ENCODE peak calls at places on chromosome 5, in nine cellular contexts. One of them, this sample, is unnamed.

GRCh38 chr5:111999286-111999685 is 242.3 kb upstream of the NREP start:
- DNase-seq in kidney epithelial cell: no peak
- DNase-seq in cardiac muscle cell: no peak
- DNase-seq in thyroid gland: no peak
- DNase-seq in CD8-positive, alpha-beta T cell: no peak
- DNase-seq in fibroblast of the aortic adventitia: peak; percentile 69
- DNase-seq in lung: no peak
- DNase-seq in foreskin fibroblast: peak; percentile 77
- DNase-seq in fibroblast of pulmonary artery: peak; percentile 62
- DNase-seq in this sample: peak; percentile 93

GRCh38 chr5:172766287-172767104 is 4.5 kb downstream of the DUSP1 start:
- DNase-seq in kidney epithelial cell: no peak
- DNase-seq in cardiac muscle cell: peak; percentile 49
- DNase-seq in thyroid gland: peak; percentile 89
- DNase-seq in CD8-positive, alpha-beta T cell: peak; percentile 39
- DNase-seq in fibroblast of the aortic adventitia: peak; percentile 84
- DNase-seq in lung: peak; percentile 66
- DNase-seq in foreskin fibroblast: peak; percentile 89
- DNase-seq in fibroblast of pulmonary artery: peak; percentile 92
- DNase-seq in this sample: peak; percentile 84

GRCh38 chr5:149837680-149838269 is 106.8 kb downstream of the PDE6A start:
- DNase-seq in kidney epithelial cell: no peak
- DNase-seq in cardiac muscle cell: peak; percentile 68
- DNase-seq in thyroid gland: peak; percentile 33
- DNase-seq in CD8-positive, alpha-beta T cell: no peak
- DNase-seq in fibroblast of the aortic adventitia: peak; percentile 65
- DNase-seq in lung: no peak
- DNase-seq in foreskin fibroblast: peak; percentile 87
- DNase-seq in fibroblast of pulmonary artery: peak; percentile 77
- DNase-seq in this sample: peak; percentile 58

GRCh38 chr5:161340012-161340411 is 206.5 kb downstream of the GABRB2 start:
- DNase-seq in kidney epithelial cell: no peak
- DNase-seq in cardiac muscle cell: no peak
- DNase-seq in thyroid gland: no peak
- DNase-seq in CD8-positive, alpha-beta T cell: no peak
- DNase-seq in fibroblast of the aortic adventitia: no peak
- DNase-seq in lung: no peak
- DNase-seq in foreskin fibroblast: no peak
- DNase-seq in fibroblast of pulmonary artery: no peak
- DNase-seq in this sample: no peak

GRCh38 chr5:14193496-14193895 is 50.4 kb downstream of the TRIO start:
- DNase-seq in kidney epithelial cell: no peak
- DNase-seq in cardiac muscle cell: no peak
- DNase-seq in thyroid gland: no peak
- DNase-seq in CD8-positive, alpha-beta T cell: no peak
- DNase-seq in fibroblast of the aortic adventitia: peak; percentile 42
- DNase-seq in lung: no peak
- DNase-seq in foreskin fibroblast: peak; percentile 70
- DNase-seq in fibroblast of pulmonary artery: peak; percentile 65
- DNase-seq in this sample: no peak

GRCh38 chr5:113505181-113505580 is 8.3 kb upstream of the YTHDC2 start:
- DNase-seq in kidney epithelial cell: no peak
- DNase-seq in cardiac muscle cell: no peak
- DNase-seq in thyroid gland: no peak
- DNase-seq in CD8-positive, alpha-beta T cell: no peak
- DNase-seq in fibroblast of the aortic adventitia: peak; percentile 53
- DNase-seq in lung: no peak
- DNase-seq in foreskin fibroblast: peak; percentile 32
- DNase-seq in fibroblast of pulmonary artery: peak; percentile 45
- DNase-seq in this sample: no peak

GRCh38 chr5:64671678-64672077 is 18.6 kb upstream of the SHISAL2B start:
- DNase-seq in kidney epithelial cell: no peak
- DNase-seq in cardiac muscle cell: no peak
- DNase-seq in thyroid gland: no peak
- DNase-seq in CD8-positive, alpha-beta T cell: no peak
- DNase-seq in fibroblast of the aortic adventitia: no peak
- DNase-seq in lung: no peak
- DNase-seq in foreskin fibroblast: no peak
- DNase-seq in fibroblast of pulmonary artery: no peak
- DNase-seq in this sample: no peak

GRCh38 chr5:117752403-117752802 is 1177.8 kb upstream of the SEMA6A start:
- DNase-seq in kidney epithelial cell: no peak
- DNase-seq in cardiac muscle cell: no peak
- DNase-seq in thyroid gland: no peak
- DNase-seq in CD8-positive, alpha-beta T cell: no peak
- DNase-seq in fibroblast of the aortic adventitia: no peak
- DNase-seq in lung: no peak
- DNase-seq in foreskin fibroblast: no peak
- DNase-seq in fibroblast of pulmonary artery: no peak
- DNase-seq in this sample: no peak

GRCh38 chr5:138841531-138841930 is 33.6 kb downstream of the LRRTM2 start:
- DNase-seq in kidney epithelial cell: no peak
- DNase-seq in cardiac muscle cell: no peak
- DNase-seq in thyroid gland: no peak
- DNase-seq in CD8-positive, alpha-beta T cell: no peak
- DNase-seq in fibroblast of the aortic adventitia: no peak
- DNase-seq in lung: no peak
- DNase-seq in foreskin fibroblast: no peak
- DNase-seq in fibroblast of pulmonary artery: no peak
- DNase-seq in this sample: no peak

GRCh38 chr5:80958611-80959010 is 1.6 kb upstream of the RASGRF2 start:
- DNase-seq in kidney epithelial cell: no peak
- DNase-seq in cardiac muscle cell: no peak
- DNase-seq in thyroid gland: peak; percentile 16
- DNase-seq in CD8-positive, alpha-beta T cell: no peak
- DNase-seq in fibroblast of the aortic adventitia: no peak
- DNase-seq in lung: no peak
- DNase-seq in foreskin fibroblast: peak; percentile 7
- DNase-seq in fibroblast of pulmonary artery: no peak
- DNase-seq in this sample: no peak

GRCh38 chr5:53537711-53538110 is 22.7 kb upstream of the NDUFS4 start:
- DNase-seq in kidney epithelial cell: no peak
- DNase-seq in cardiac muscle cell: no peak
- DNase-seq in thyroid gland: no peak
- DNase-seq in CD8-positive, alpha-beta T cell: no peak
- DNase-seq in fibroblast of the aortic adventitia: peak; percentile 9
- DNase-seq in lung: no peak
- DNase-seq in foreskin fibroblast: peak; percentile 42
- DNase-seq in fibroblast of pulmonary artery: peak; percentile 9
- DNase-seq in this sample: peak; percentile 40

GRCh38 chr5:1278216-1278615 is 16.7 kb downstream of the TERT start:
- DNase-seq in kidney epithelial cell: no peak
- DNase-seq in cardiac muscle cell: no peak
- DNase-seq in thyroid gland: no peak
- DNase-seq in CD8-positive, alpha-beta T cell: no peak
- DNase-seq in fibroblast of the aortic adventitia: no peak
- DNase-seq in lung: no peak
- DNase-seq in foreskin fibroblast: no peak
- DNase-seq in fibroblast of pulmonary artery: no peak
- DNase-seq in this sample: no peak

GRCh38 chr5:33944543-33945132 is 8.5 kb downstream of the RXFP3 start:
- DNase-seq in kidney epithelial cell: no peak
- DNase-seq in cardiac muscle cell: no peak
- DNase-seq in thyroid gland: no peak
- DNase-seq in CD8-positive, alpha-beta T cell: no peak
- DNase-seq in fibroblast of the aortic adventitia: no peak
- DNase-seq in lung: no peak
- DNase-seq in foreskin fibroblast: no peak
- DNase-seq in fibroblast of pulmonary artery: no peak
- DNase-seq in this sample: no peak

GRCh38 chr5:170503970-170504525 is at the start of gene KCNIP1:
- DNase-seq in kidney epithelial cell: no peak
- DNase-seq in cardiac muscle cell: peak; percentile 80
- DNase-seq in thyroid gland: peak; percentile 35
- DNase-seq in CD8-positive, alpha-beta T cell: no peak
- DNase-seq in fibroblast of the aortic adventitia: no peak
- DNase-seq in lung: no peak
- DNase-seq in foreskin fibroblast: peak; percentile 6
- DNase-seq in fibroblast of pulmonary artery: no peak
- DNase-seq in this sample: no peak

GRCh38 chr5:174355995-174356394 is 310.5 kb downstream of the NSG2 start:
- DNase-seq in kidney epithelial cell: no peak
- DNase-seq in cardiac muscle cell: no peak
- DNase-seq in thyroid gland: no peak
- DNase-seq in CD8-positive, alpha-beta T cell: no peak
- DNase-seq in fibroblast of the aortic adventitia: no peak
- DNase-seq in lung: no peak
- DNase-seq in foreskin fibroblast: no peak
- DNase-seq in fibroblast of pulmonary artery: no peak
- DNase-seq in this sample: no peak

GRCh38 chr5:71839049-71839834 is 120.2 kb downstream of the CARTPT start:
- DNase-seq in kidney epithelial cell: no peak
- DNase-seq in cardiac muscle cell: no peak
- DNase-seq in thyroid gland: no peak
- DNase-seq in CD8-positive, alpha-beta T cell: no peak
- DNase-seq in fibroblast of the aortic adventitia: no peak
- DNase-seq in lung: no peak
- DNase-seq in foreskin fibroblast: no peak
- DNase-seq in fibroblast of pulmonary artery: no peak
- DNase-seq in this sample: no peak

GRCh38 chr5:31346896-31347557 is 153.5 kb downstream of the CDH6 start:
- DNase-seq in kidney epithelial cell: no peak
- DNase-seq in cardiac muscle cell: no peak
- DNase-seq in thyroid gland: no peak
- DNase-seq in CD8-positive, alpha-beta T cell: no peak
- DNase-seq in fibroblast of the aortic adventitia: no peak
- DNase-seq in lung: no peak
- DNase-seq in foreskin fibroblast: peak; percentile 24
- DNase-seq in fibroblast of pulmonary artery: no peak
- DNase-seq in this sample: no peak

GRCh38 chr5:91266184-91266705 is 116.9 kb downstream of the ARRDC3 start:
- DNase-seq in kidney epithelial cell: no peak
- DNase-seq in cardiac muscle cell: no peak
- DNase-seq in thyroid gland: no peak
- DNase-seq in CD8-positive, alpha-beta T cell: no peak
- DNase-seq in fibroblast of the aortic adventitia: peak; percentile 67
- DNase-seq in lung: no peak
- DNase-seq in foreskin fibroblast: peak; percentile 53
- DNase-seq in fibroblast of pulmonary artery: peak; percentile 61
- DNase-seq in this sample: peak; percentile 47
- TF ChIP-seq CTCF in kidney epithelial cell: no peak
- TF ChIP-seq CTCF in cardiac muscle cell: peak; percentile 9
- TF ChIP-seq CTCF in thyroid gland: no peak
- TF ChIP-seq CTCF in CD8-positive, alpha-beta T cell: no peak
- TF ChIP-seq CTCF in fibroblast of the aortic adventitia: peak; percentile 25
- TF ChIP-seq CTCF in lung: no peak
- TF ChIP-seq CTCF in foreskin fibroblast: no peak
- TF ChIP-seq CTCF in fibroblast of pulmonary artery: no peak
- TF ChIP-seq CTCF in this sample: peak; percentile 25

GRCh38 chr5:139905401-139905800 is 109.8 kb downstream of the PSD2 start:
- DNase-seq in kidney epithelial cell: no peak
- DNase-seq in cardiac muscle cell: no peak
- DNase-seq in thyroid gland: no peak
- DNase-seq in CD8-positive, alpha-beta T cell: no peak
- DNase-seq in fibroblast of the aortic adventitia: no peak
- DNase-seq in lung: no peak
- DNase-seq in foreskin fibroblast: no peak
- DNase-seq in fibroblast of pulmonary artery: no peak
- DNase-seq in this sample: no peak
- H3K4me3 ChIP-seq in kidney epithelial cell: no peak overlapping the region
- H3K4me3 ChIP-seq in cardiac muscle cell: no peak overlapping the region
- H3K4me3 ChIP-seq in thyroid gland: no peak overlapping the region
- H3K4me3 ChIP-seq in CD8-positive, alpha-beta T cell: no peak overlapping the region
- H3K4me3 ChIP-seq in fibroblast of the aortic adventitia: no peak overlapping the region
- H3K4me3 ChIP-seq in lung: no peak overlapping the region
- H3K4me3 ChIP-seq in foreskin fibroblast: no peak overlapping the region
- H3K4me3 ChIP-seq in fibroblast of pulmonary artery: no peak overlapping the region
- H3K4me3 ChIP-seq in this sample: no peak overlapping the region

DNA sequence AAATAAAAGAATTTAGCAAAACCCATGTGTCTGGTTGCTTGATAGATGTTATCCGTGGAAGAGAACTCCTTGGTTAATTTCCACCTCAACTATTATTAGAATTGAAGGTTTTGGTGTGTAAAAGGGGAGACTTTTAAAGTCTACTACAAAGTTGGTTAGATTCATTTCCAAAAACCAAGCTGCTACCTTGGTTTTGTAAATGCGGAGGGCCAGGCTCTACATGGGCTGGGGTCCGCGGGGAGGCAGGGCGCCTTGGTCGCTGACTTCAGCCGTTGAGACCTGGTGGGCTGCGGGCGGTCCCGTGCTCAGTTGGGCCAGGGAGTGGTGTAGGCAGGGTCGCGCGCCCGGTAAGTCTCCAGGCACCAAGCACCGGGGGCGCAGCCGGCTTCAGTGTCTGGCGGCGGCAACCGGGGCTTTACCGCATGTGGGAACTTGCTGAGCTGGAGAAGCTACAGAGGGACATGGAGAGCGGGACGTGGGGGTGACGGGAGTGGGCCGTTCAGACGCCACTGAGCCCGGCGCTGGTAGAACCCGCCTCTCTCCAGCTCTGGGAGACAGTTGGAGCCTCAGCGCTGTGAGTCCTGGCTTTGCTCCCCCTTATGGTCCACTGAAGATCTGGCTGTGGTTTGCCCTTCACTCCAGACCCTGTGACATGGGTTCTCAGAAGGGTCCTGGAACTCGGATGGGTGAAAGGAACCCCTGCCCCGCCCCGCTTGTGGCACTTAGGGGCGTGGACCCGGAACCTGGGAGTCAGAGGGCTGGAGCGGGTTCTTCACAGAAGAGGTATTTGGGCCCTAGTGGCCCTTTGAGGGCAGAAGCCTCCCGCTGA is 11.8 kb downstream of the NR2F1 start:
- DNase-seq in kidney epithelial cell: no peak
- DNase-seq in cardiac muscle cell: no peak
- DNase-seq in thyroid gland: no peak
- DNase-seq in CD8-positive, alpha-beta T cell: no peak
- DNase-seq in fibroblast of the aortic adventitia: no peak
- DNase-seq in lung: no peak
- DNase-seq in foreskin fibroblast: no peak
- DNase-seq in fibroblast of pulmonary artery: no peak
- DNase-seq in this sample: no peak
- TF ChIP-seq CTCF in kidney epithelial cell: no peak
- TF ChIP-seq CTCF in cardiac muscle cell: peak; percentile 3
- TF ChIP-seq CTCF in thyroid gland: no peak
- TF ChIP-seq CTCF in CD8-positive, alpha-beta T cell: no peak
- TF ChIP-seq CTCF in fibroblast of the aortic adventitia: no peak
- TF ChIP-seq CTCF in lung: no peak
- TF ChIP-seq CTCF in foreskin fibroblast: no peak
- TF ChIP-seq CTCF in fibroblast of pulmonary artery: no peak
- TF ChIP-seq CTCF in this sample: no peak

DNA sequence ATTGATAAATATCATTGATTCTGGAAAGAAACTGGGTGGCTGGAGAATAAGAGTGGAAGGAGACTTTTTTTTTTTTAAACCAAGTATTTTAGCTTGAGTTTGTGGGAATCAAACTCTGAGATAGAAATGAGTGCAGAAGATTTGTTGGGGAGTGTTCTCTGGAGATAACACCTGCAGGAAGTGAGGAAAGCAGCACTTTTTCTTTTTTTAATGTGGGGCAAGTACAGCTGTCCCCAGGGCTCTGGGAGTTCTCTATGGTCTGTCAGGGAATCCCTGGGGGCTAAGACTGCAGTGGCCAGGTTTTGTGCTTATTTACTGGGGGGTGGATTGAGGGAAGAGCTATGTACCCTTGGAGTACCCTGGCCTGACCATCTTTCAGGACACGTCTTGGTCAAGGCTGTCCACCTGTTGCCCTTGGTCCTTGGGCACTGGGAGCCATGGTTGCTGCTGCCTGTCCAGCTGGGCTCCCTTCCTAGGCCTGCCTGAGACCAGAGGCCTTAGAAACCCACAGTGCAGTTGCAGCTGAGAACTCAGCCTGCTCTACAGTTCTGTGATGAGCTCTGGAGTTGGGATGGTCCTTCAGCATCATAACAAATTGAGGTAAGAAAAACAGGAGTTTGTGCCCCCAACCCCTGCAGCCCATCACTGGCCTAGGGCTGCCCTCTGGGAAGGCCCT is 85.8 kb downstream of the PHAX start:
- DNase-seq in kidney epithelial cell: no peak
- DNase-seq in cardiac muscle cell: no peak
- DNase-seq in thyroid gland: no peak
- DNase-seq in CD8-positive, alpha-beta T cell: no peak
- DNase-seq in fibroblast of the aortic adventitia: no peak
- DNase-seq in lung: no peak
- DNase-seq in foreskin fibroblast: no peak
- DNase-seq in fibroblast of pulmonary artery: no peak
- DNase-seq in this sample: no peak
- H3K4me3 ChIP-seq in kidney epithelial cell: no peak overlapping the region
- H3K4me3 ChIP-seq in cardiac muscle cell: no peak overlapping the region
- H3K4me3 ChIP-seq in thyroid gland: no peak overlapping the region
- H3K4me3 ChIP-seq in CD8-positive, alpha-beta T cell: no peak overlapping the region
- H3K4me3 ChIP-seq in fibroblast of the aortic adventitia: no peak overlapping the region
- H3K4me3 ChIP-seq in lung: no peak overlapping the region
- H3K4me3 ChIP-seq in foreskin fibroblast: no peak overlapping the region
- H3K4me3 ChIP-seq in fibroblast of pulmonary artery: no peak overlapping the region
- H3K4me3 ChIP-seq in this sample: no peak overlapping the region

This sample was measured in AG10803.